ENCODE peak calls at places on chromosomes 13 and 19, in nine cellular contexts. F is pancreas; P is CD8-positive, alpha-beta memory T cell; D is AG04450; A is substantia nigra; R is tibial nerve; H is uterus; L is left ventricle myocardium inferior; I is suprapubic skin. C is an unnamed sample.

GRCh38 chr19:944171-944567 is 18.3 kb downstream of the ARID3A start:
- DNase-seq in F (peak), P (peak), D (no peak), A (no peak), R (no peak), H (peak), L (no peak), I (no peak), C (no peak)

GRCh38 chr13:21344662-21345176 is 114.4 kb downstream of the ZDHHC20 start:
- DNase-seq in F (no peak), P (peak), D (no peak), A (no peak), R (no peak), H (no peak), L (no peak), I (no peak), C (no peak)

GRCh38 chr13:20174656-20175405 is 14.0 kb upstream of the GJA3 start:
- DNase-seq in F (peak), P (peak), D (peak), A (no peak), R (peak), H (peak), L (peak), I (peak), C (peak)

GRCh38 chr19:47697863-47698609 is 15.2 kb upstream of the EHD2 start:
- DNase-seq in F (peak), P (peak), D (peak), A (peak), R (peak), H (peak), L (peak), I (peak), C (no peak)

GRCh38 chr13:72246396-72246795 is 379.4 kb upstream of the DACH1 start:
- DNase-seq in F (no peak), P (no peak), D (no peak), A (no peak), R (no peak), H (no peak), L (no peak), I (no peak), C (no peak)

GRCh38 chr13:108610517-108610916 is 18.9 kb upstream of the MYO16 start:
- DNase-seq in F (no peak), P (no peak), D (no peak), A (no peak), R (no peak), H (no peak), L (no peak), I (no peak), C (no peak)

GRCh38 chr19:45663800-45664199 is 4.2 kb upstream of the GIPR start:
- DNase-seq in F (no peak), P (no peak), D (no peak), A (no peak), R (no peak), H (no peak), L (no peak), I (no peak), C (no peak)

GRCh38 chr13:42039946-42040729 is 8.3 kb upstream of the DGKH start:
- DNase-seq in F (peak), P (peak), D (peak), A (peak), R (peak), H (peak), L (peak), I (peak), C (peak)

GRCh38 chr13:98997051-98997730 is 19.3 kb upstream of the DOCK9 start:
- DNase-seq in F (no peak), P (no peak), D (no peak), A (no peak), R (no peak), H (no peak), L (no peak), I (no peak), C (no peak)

GRCh38 chr13:102983496-102983895 is 82.7 kb downstream of the SLC10A2 start:
- DNase-seq in F (no peak), P (no peak), D (no peak), A (no peak), R (no peak), H (no peak), L (no peak), I (no peak), C (no peak)

GRCh38 chr19:10419200-10419645 is 1.1 kb upstream of the PDE4A start:
- DNase-seq in F (no peak), P (peak), D (no peak), A (no peak), R (no peak), H (no peak), L (no peak), I (no peak), C (no peak)

GRCh38 chr19:33157906-33158305 is 26.0 kb downstream of the WDR88 start:
- DNase-seq in F (no peak), P (no peak), D (no peak), A (no peak), R (no peak), H (no peak), L (no peak), I (no peak), C (no peak)

GRCh38 chr19:49924004-49924880 is 4.8 kb upstream of the ATF5 start:
- DNase-seq in F (no peak), P (no peak), D (no peak), A (no peak), R (no peak), H (no peak), L (no peak), I (no peak), C (no peak)
- H3K27ac ChIP-seq in F (no peak), P (no peak), D (peak), A (no peak), R (no peak), H (no peak), L (no peak), I (no peak), C (no peak)

DNA sequence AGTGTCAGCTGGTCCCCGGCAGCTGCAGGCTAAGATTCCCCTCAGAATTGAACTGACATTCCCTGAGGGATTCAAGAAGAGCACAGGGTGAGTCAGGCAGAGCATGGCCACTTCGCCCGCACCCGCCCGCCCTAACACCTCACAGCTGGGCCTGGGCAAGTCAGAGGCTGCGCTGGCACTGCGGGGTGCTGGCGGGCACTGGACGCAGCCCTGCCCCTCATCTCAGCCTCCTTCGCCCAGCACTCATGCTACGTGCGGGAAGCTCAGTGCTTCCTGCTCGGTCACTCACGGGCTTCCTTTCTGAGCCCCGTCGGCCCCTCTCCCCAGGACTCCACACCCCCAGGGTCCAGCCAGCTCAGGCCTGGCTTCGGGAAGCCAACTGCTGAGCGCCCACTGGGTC is 56.9 kb downstream of the MLLT1 start:
- DNase-seq in F (no peak), P (peak), D (no peak), A (no peak), R (no peak), H (no peak), L (no peak), I (no peak), C (no peak)
- H3K27ac ChIP-seq in F (no peak), P (no peak), D (no peak), A (no peak), R (no peak), H (peak), L (no peak), I (no peak), C (no peak)

GRCh38 chr19:27859689-27860088 is 1353.3 kb downstream of the UQCRFS1 start:
- DNase-seq in F (no peak), P (no peak), D (no peak), A (no peak), R (no peak), H (no peak), L (no peak), I (no peak), C (no peak)

GRCh38 chr19:27861411-27861975 is 1351.5 kb downstream of the UQCRFS1 start:
- DNase-seq in F (no peak), P (no peak), D (no peak), A (no peak), R (no peak), H (no peak), L (no peak), I (no peak), C (no peak)

GRCh38 chr19:27858981-27859581 is 1353.9 kb downstream of the UQCRFS1 start:
- DNase-seq in F (no peak), P (no peak), D (no peak), A (no peak), R (no peak), H (no peak), L (no peak), I (no peak), C (no peak)

GRCh38 chr19:27865927-27866777 is 1346.8 kb downstream of the UQCRFS1 start:
- DNase-seq in F (no peak), P (no peak), D (no peak), A (no peak), R (no peak), H (no peak), L (no peak), I (no peak), C (no peak)

DNA sequence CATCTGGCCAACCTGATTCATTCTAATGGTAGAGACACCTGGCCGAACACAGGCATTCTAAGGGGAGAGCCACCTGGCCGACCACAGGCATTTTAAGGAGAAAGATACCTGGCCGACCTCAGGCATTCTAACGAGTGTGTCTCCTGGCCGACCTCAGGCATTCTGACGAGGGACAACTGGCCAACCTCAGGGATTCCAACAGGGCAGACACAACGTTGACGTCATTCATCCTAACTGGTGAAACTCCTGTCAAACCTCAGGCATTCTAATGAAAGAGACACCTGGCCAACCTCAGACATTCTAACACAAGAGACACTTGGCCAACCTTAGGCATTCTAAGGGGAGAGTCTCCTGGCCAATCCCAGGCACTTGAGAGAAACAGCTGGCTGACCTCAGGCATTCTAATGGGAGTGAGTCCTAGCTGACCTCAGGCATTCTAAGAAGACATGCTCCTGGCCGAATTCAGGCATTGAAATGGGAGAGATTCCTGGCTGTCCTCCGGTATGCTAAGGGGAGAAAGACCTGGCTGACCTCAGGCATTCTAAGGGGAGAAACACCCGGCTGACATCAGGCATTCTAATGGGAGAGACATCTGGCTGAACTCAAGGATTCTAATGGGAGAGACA is 1352.5 kb downstream of the UQCRFS1 start:
- DNase-seq in F (no peak), P (no peak), D (no peak), A (no peak), R (no peak), H (no peak), L (no peak), I (no peak), C (no peak)
- H3K27ac ChIP-seq in F (no peak), P (no peak), D (no peak), A (no peak), R (no peak), H (no peak), L (no peak), I (no peak), C (no peak)

GRCh38 chr19:4077800-4078683 is 11.3 kb upstream of the ZBTB7A start:
- DNase-seq in F (peak), P (peak), D (no peak), A (peak), R (peak), H (peak), L (peak), I (no peak), C (no peak)
- H3K27ac ChIP-seq in F (peak), P (peak), D (no peak), A (peak), R (peak), H (peak), L (peak), I (peak), C (peak)

DNA sequence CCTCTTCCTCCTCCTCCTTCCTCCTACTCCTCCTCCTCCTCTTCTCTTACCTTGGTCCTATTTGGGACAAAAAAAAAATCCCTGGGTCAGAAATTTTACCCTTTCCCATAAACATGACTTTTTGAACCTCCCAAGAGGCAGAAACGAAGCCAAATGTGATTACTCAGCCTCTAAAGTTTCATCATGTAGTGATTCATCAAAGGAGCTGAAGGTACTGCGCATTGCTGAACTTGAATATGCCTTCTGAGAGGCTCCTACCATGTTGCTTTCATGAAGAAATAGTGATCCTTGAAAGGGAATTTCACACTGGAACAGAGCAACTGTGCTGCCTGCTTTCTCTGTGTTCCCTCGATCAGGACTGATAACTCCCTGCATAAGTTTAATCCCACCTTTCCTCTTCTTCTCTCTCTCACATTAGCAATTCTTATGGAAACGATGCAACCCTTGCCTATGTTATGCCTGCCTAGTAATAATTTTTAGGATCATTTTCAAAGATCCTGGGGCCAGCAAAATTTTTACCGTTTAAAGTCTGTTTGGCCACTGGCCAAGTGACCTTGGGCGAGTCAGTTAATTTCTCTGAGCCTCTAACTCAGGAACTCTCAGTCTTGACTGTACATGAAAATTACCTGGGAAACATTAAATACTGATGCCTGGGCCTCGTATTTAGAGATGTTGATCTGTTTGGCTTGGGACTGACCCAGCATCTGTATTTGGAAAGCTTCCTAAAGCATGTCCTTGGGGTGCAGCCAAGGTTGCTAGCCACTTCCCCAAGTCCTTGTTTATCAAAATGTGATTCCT is 149.5 kb downstream of the DCT start:
- DNase-seq in F (no peak), P (no peak), D (peak), A (no peak), R (no peak), H (peak), L (no peak), I (no peak), C (no peak)
- H3K27ac ChIP-seq in F (no peak), P (no peak), D (peak), A (no peak), R (no peak), H (peak), L (peak), I (no peak), C (peak)

C was measured in coronary artery.